ENCODE peak calls at places on chromosomes 7 and 10, in six cellular contexts. One of them, this sample, is unnamed.

GRCh38 chr10:81873932-81874816 is 820 bp upstream of the NRG3 start:
- DNase-seq in heart left ventricle: peak; percentile 56
- DNase-seq in IMR-90: no peak
- DNase-seq in right lobe of liver: peak; percentile 76
- DNase-seq in gastrocnemius medialis: no peak
- DNase-seq in body of pancreas: peak; percentile 81
- DNase-seq in this sample: no peak

GRCh38 chr10:13852872-13853271 is 266.1 kb downstream of the PRPF18 start:
- DNase-seq in heart left ventricle: no peak
- DNase-seq in IMR-90: no peak
- DNase-seq in right lobe of liver: no peak
- DNase-seq in gastrocnemius medialis: no peak
- DNase-seq in body of pancreas: no peak
- DNase-seq in this sample: no peak

GRCh38 chr7:4738711-4739527 is 36.5 kb upstream of the AP5Z1 start:
- DNase-seq in heart left ventricle: peak; percentile 51
- DNase-seq in IMR-90: peak; percentile 95
- DNase-seq in right lobe of liver: no peak
- DNase-seq in gastrocnemius medialis: peak; percentile 57
- DNase-seq in body of pancreas: peak; percentile 52
- DNase-seq in this sample: no peak

GRCh38 chr10:100021322-100021721 is 11.6 kb upstream of the DNMBP start:
- DNase-seq in heart left ventricle: no peak
- DNase-seq in IMR-90: no peak
- DNase-seq in right lobe of liver: no peak
- DNase-seq in gastrocnemius medialis: no peak
- DNase-seq in body of pancreas: no peak
- DNase-seq in this sample: no peak

GRCh38 chr10:128103229-128103714 is 23.0 kb downstream of the MKI67 start:
- DNase-seq in heart left ventricle: no peak
- DNase-seq in IMR-90: no peak
- DNase-seq in right lobe of liver: no peak
- DNase-seq in gastrocnemius medialis: no peak
- DNase-seq in body of pancreas: no peak
- DNase-seq in this sample: no peak

GRCh38 chr7:128387216-128387615 is 22.6 kb downstream of the IMPDH1 start:
- DNase-seq in heart left ventricle: no peak
- DNase-seq in IMR-90: no peak
- DNase-seq in right lobe of liver: no peak
- DNase-seq in gastrocnemius medialis: no peak
- DNase-seq in body of pancreas: no peak
- DNase-seq in this sample: no peak

GRCh38 chr7:34207810-34208209 is 302.5 kb downstream of the BMPER start:
- DNase-seq in heart left ventricle: no peak
- DNase-seq in IMR-90: no peak
- DNase-seq in right lobe of liver: no peak
- DNase-seq in gastrocnemius medialis: no peak
- DNase-seq in body of pancreas: no peak
- DNase-seq in this sample: no peak

GRCh38 chr7:49530481-49530880 is 243.0 kb upstream of the VWC2 start:
- DNase-seq in heart left ventricle: no peak
- DNase-seq in IMR-90: no peak
- DNase-seq in right lobe of liver: no peak
- DNase-seq in gastrocnemius medialis: no peak
- DNase-seq in body of pancreas: no peak
- DNase-seq in this sample: no peak

GRCh38 chr7:139972000-139972399 is 90.8 kb downstream of the PARP12 start:
- DNase-seq in heart left ventricle: no peak
- DNase-seq in IMR-90: no peak
- DNase-seq in right lobe of liver: no peak
- DNase-seq in gastrocnemius medialis: no peak
- DNase-seq in body of pancreas: no peak
- DNase-seq in this sample: no peak

GRCh38 chr7:10643545-10643944 is 330.1 kb upstream of the PHF14 start:
- DNase-seq in heart left ventricle: no peak
- DNase-seq in IMR-90: no peak
- DNase-seq in right lobe of liver: no peak
- DNase-seq in gastrocnemius medialis: no peak
- DNase-seq in body of pancreas: no peak
- DNase-seq in this sample: no peak

GRCh38 chr7:142999793-143000192 is 27.1 kb downstream of the OR9A2 start:
- DNase-seq in heart left ventricle: no peak
- DNase-seq in IMR-90: no peak
- DNase-seq in right lobe of liver: no peak
- DNase-seq in gastrocnemius medialis: no peak
- DNase-seq in body of pancreas: no peak
- DNase-seq in this sample: no peak
- H3K36me3 ChIP-seq in heart left ventricle: no peaks in the 10 kb centered on the region
- H3K36me3 ChIP-seq in IMR-90: no peaks in the 10 kb centered on the region
- H3K36me3 ChIP-seq in right lobe of liver: no peaks in the 10 kb centered on the region
- H3K36me3 ChIP-seq in gastrocnemius medialis: no peaks in the 10 kb centered on the region
- H3K36me3 ChIP-seq in body of pancreas: no peaks in the 10 kb centered on the region
- H3K36me3 ChIP-seq in this sample: no peaks in the 10 kb centered on the region

GRCh38 chr7:7970113-7970619 is 1.6 kb downstream of the GLCCI1 start:
- DNase-seq in heart left ventricle: no peak
- DNase-seq in IMR-90: no peak
- DNase-seq in right lobe of liver: no peak
- DNase-seq in gastrocnemius medialis: no peak
- DNase-seq in body of pancreas: peak; percentile 13
- DNase-seq in this sample: no peak
- TF ChIP-seq POLR2A in heart left ventricle: no peak
- TF ChIP-seq POLR2A in IMR-90: no peak
- TF ChIP-seq POLR2A in right lobe of liver: no peak
- TF ChIP-seq POLR2A in gastrocnemius medialis: no peak
- TF ChIP-seq POLR2A in body of pancreas: no peak
- TF ChIP-seq POLR2A in this sample: no peak

GRCh38 chr10:60848680-60849079 is 70.4 kb downstream of the CDK1 start:
- DNase-seq in heart left ventricle: peak; percentile 36
- DNase-seq in IMR-90: no peak
- DNase-seq in right lobe of liver: no peak
- DNase-seq in gastrocnemius medialis: peak; percentile 76
- DNase-seq in body of pancreas: no peak
- DNase-seq in this sample: no peak
- H3K36me3 ChIP-seq in heart left ventricle: no peaks in the 10 kb centered on the region
- H3K36me3 ChIP-seq in IMR-90: no peaks in the 10 kb centered on the region
- H3K36me3 ChIP-seq in right lobe of liver: no peaks in the 10 kb centered on the region
- H3K36me3 ChIP-seq in gastrocnemius medialis: no peaks in the 10 kb centered on the region
- H3K36me3 ChIP-seq in body of pancreas: no peaks in the 10 kb centered on the region
- H3K36me3 ChIP-seq in this sample: no peaks in the 10 kb centered on the region

DNA sequence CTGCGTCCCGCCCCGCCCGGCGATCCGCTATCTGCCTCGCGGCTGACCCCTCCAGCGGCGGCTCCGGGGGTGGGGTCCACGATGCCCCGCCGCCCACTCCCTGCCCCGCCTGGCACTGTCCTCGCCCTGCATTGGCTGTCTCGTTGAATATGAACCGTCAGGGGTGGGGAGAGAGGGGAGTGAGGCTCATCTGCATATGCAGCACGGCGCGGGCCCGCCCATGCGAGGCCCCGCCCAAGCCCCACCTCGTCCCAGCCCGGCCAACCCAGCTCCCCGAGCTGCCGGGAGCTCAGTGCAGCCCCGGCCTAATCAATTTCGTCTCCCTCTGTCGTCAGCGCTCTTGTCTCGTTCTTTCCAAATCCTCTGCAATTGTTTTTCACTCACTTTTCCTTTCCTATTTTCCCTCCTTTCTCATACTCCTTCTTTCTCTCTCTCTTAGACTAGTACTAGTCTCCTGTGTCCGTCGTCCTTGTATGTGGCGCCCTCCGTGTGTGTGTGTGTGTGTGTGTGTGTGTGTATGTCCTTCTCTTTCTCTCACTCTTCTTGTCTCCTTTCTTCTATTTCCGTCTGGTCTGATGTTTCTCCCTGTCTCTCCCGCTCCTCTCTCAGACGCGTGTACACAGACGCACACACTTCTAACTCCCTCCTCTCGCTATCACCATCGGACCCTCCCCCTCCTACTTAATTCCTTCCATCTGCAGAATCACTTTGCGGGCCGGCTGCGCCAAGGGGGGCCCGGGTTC is 455 bp upstream of the ZCCHC24 start:
- DNase-seq in heart left ventricle: peak; percentile 99
- DNase-seq in IMR-90: peak; percentile 99
- DNase-seq in right lobe of liver: peak; percentile 99
- DNase-seq in gastrocnemius medialis: peak; percentile 99
- DNase-seq in body of pancreas: peak; percentile 99
- DNase-seq in this sample: peak; percentile 97
- TF ChIP-seq POLR2A in heart left ventricle: no peak
- TF ChIP-seq POLR2A in IMR-90: peak; percentile 62
- TF ChIP-seq POLR2A in right lobe of liver: no peak
- TF ChIP-seq POLR2A in gastrocnemius medialis: peak; percentile 55
- TF ChIP-seq POLR2A in body of pancreas: no peak
- TF ChIP-seq POLR2A in this sample: no peak

GRCh38 chr7:143343596-143343995 is 18.9 kb downstream of the FAM131B start:
- DNase-seq in heart left ventricle: no peak
- DNase-seq in IMR-90: no peak
- DNase-seq in right lobe of liver: no peak
- DNase-seq in gastrocnemius medialis: no peak
- DNase-seq in body of pancreas: no peak
- DNase-seq in this sample: no peak
- H3K36me3 ChIP-seq in heart left ventricle: no peaks in the 10 kb centered on the region
- H3K36me3 ChIP-seq in IMR-90: no peaks in the 10 kb centered on the region
- H3K36me3 ChIP-seq in right lobe of liver: no peaks in the 10 kb centered on the region
- H3K36me3 ChIP-seq in gastrocnemius medialis: peaks cover 24% of the 10 kb centered on the region
- H3K36me3 ChIP-seq in body of pancreas: no peaks in the 10 kb centered on the region
- H3K36me3 ChIP-seq in this sample: no peaks in the 10 kb centered on the region

GRCh38 chr10:124091646-124092269 is 1.6 kb downstream of the CHST15 start:
- DNase-seq in heart left ventricle: peak; percentile 55
- DNase-seq in IMR-90: no peak
- DNase-seq in right lobe of liver: peak; percentile 72
- DNase-seq in gastrocnemius medialis: peak; percentile 33
- DNase-seq in body of pancreas: peak; percentile 24
- DNase-seq in this sample: no peak

GRCh38 chr10:124095096-124095495 is 1.7 kb upstream of the CHST15 start:
- DNase-seq in heart left ventricle: no peak
- DNase-seq in IMR-90: no peak
- DNase-seq in right lobe of liver: no peak
- DNase-seq in gastrocnemius medialis: peak; percentile 40
- DNase-seq in body of pancreas: peak; percentile 19
- DNase-seq in this sample: no peak

GRCh38 chr10:124092270-124093075 is 925 bp downstream of the CHST15 start:
- DNase-seq in heart left ventricle: peak; percentile 71
- DNase-seq in IMR-90: no peak
- DNase-seq in right lobe of liver: peak; percentile 83
- DNase-seq in gastrocnemius medialis: peak; percentile 27
- DNase-seq in body of pancreas: peak; percentile 50
- DNase-seq in this sample: peak; percentile 40

GRCh38 chr10:124094419-124094785 is 1.0 kb upstream of the CHST15 start:
- DNase-seq in heart left ventricle: peak; percentile 43
- DNase-seq in IMR-90: no peak
- DNase-seq in right lobe of liver: no peak
- DNase-seq in gastrocnemius medialis: no peak
- DNase-seq in body of pancreas: no peak
- DNase-seq in this sample: no peak

GRCh38 chr10:124093076-124093773 is at the start of gene CHST15:
- DNase-seq in heart left ventricle: peak; percentile 38
- DNase-seq in IMR-90: no peak
- DNase-seq in right lobe of liver: peak; percentile 61
- DNase-seq in gastrocnemius medialis: peak; percentile 36
- DNase-seq in body of pancreas: peak; percentile 53
- DNase-seq in this sample: peak; percentile 50
- TF ChIP-seq POLR2A in heart left ventricle: no peak
- TF ChIP-seq POLR2A in IMR-90: no peak
- TF ChIP-seq POLR2A in right lobe of liver: peak; percentile 72
- TF ChIP-seq POLR2A in gastrocnemius medialis: peak; percentile 83
- TF ChIP-seq POLR2A in body of pancreas: peak; percentile 67
- TF ChIP-seq POLR2A in this sample: peak; percentile 82

GRCh38 chr10:1356349-1356748 is 300.2 kb downstream of the WDR37 start:
- DNase-seq in heart left ventricle: no peak
- DNase-seq in IMR-90: no peak
- DNase-seq in right lobe of liver: no peak
- DNase-seq in gastrocnemius medialis: no peak
- DNase-seq in body of pancreas: no peak
- DNase-seq in this sample: no peak
- H3K36me3 ChIP-seq in heart left ventricle: no peaks in the 10 kb centered on the region
- H3K36me3 ChIP-seq in IMR-90: no peaks in the 10 kb centered on the region
- H3K36me3 ChIP-seq in right lobe of liver: no peaks in the 10 kb centered on the region
- H3K36me3 ChIP-seq in gastrocnemius medialis: no peaks in the 10 kb centered on the region
- H3K36me3 ChIP-seq in body of pancreas: no peaks in the 10 kb centered on the region
- H3K36me3 ChIP-seq in this sample: no peaks in the 10 kb centered on the region

GRCh38 chr10:102408081-102408727 is 10.4 kb downstream of the PSD start:
- DNase-seq in heart left ventricle: no peak
- DNase-seq in IMR-90: no peak
- DNase-seq in right lobe of liver: no peak
- DNase-seq in gastrocnemius medialis: no peak
- DNase-seq in body of pancreas: no peak
- DNase-seq in this sample: no peak
- TF ChIP-seq POLR2A in heart left ventricle: no peak
- TF ChIP-seq POLR2A in IMR-90: no peak
- TF ChIP-seq POLR2A in right lobe of liver: no peak
- TF ChIP-seq POLR2A in gastrocnemius medialis: no peak
- TF ChIP-seq POLR2A in body of pancreas: no peak
- TF ChIP-seq POLR2A in this sample: no peak

GRCh38 chr10:73857446-73857845 is 16.9 kb downstream of the CAMK2G start:
- DNase-seq in heart left ventricle: no peak
- DNase-seq in IMR-90: no peak
- DNase-seq in right lobe of liver: no peak
- DNase-seq in gastrocnemius medialis: no peak
- DNase-seq in body of pancreas: no peak
- DNase-seq in this sample: no peak

GRCh38 chr10:73856261-73856660 is 18.1 kb downstream of the CAMK2G start:
- DNase-seq in heart left ventricle: no peak
- DNase-seq in IMR-90: no peak
- DNase-seq in right lobe of liver: no peak
- DNase-seq in gastrocnemius medialis: no peak
- DNase-seq in body of pancreas: no peak
- DNase-seq in this sample: no peak

GRCh38 chr10:73855413-73855812 is 18.9 kb downstream of the CAMK2G start:
- DNase-seq in heart left ventricle: no peak
- DNase-seq in IMR-90: no peak
- DNase-seq in right lobe of liver: no peak
- DNase-seq in gastrocnemius medialis: no peak
- DNase-seq in body of pancreas: no peak
- DNase-seq in this sample: no peak

GRCh38 chr10:73853196-73853595 is 21.2 kb downstream of the CAMK2G start:
- DNase-seq in heart left ventricle: no peak
- DNase-seq in IMR-90: no peak
- DNase-seq in right lobe of liver: no peak
- DNase-seq in gastrocnemius medialis: no peak
- DNase-seq in body of pancreas: no peak
- DNase-seq in this sample: no peak

DNA sequence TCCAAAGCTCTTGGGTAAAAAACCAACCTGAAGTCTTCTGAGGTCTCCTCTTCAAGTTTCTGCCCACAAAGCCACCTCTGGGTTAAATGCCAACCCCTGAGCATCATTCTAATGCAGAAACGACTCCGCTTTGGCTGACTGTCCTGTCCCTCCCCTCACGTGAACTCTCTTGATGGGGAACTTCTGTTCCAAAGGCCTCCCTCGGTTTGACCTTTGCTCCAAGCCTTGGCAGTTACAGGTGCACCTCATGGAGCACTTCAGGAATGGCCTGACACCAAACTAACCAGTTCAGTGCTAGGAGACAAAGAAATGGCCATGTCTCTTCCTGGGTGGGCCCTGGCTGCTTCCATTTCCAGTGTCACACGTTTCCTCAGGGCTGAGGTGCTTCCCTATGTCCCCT is 20.0 kb downstream of the CAMK2G start:
- DNase-seq in heart left ventricle: no peak
- DNase-seq in IMR-90: no peak
- DNase-seq in right lobe of liver: peak; percentile 78
- DNase-seq in gastrocnemius medialis: no peak
- DNase-seq in body of pancreas: no peak
- DNase-seq in this sample: no peak
- H3K36me3 ChIP-seq in heart left ventricle: no peaks in the 10 kb centered on the region
- H3K36me3 ChIP-seq in IMR-90: peaks cover 29% of the 10 kb centered on the region
- H3K36me3 ChIP-seq in right lobe of liver: no peaks in the 10 kb centered on the region
- H3K36me3 ChIP-seq in gastrocnemius medialis: peaks cover 13% of the 10 kb centered on the region
- H3K36me3 ChIP-seq in body of pancreas: no peaks in the 10 kb centered on the region
- H3K36me3 ChIP-seq in this sample: no peaks in the 10 kb centered on the region

This sample was measured in prostate gland.